ENCODE peak calls at places on chromosomes 4 and X, in seven cellular contexts. M, A, Q, N, F, Y and D are unnamed samples.

GRCh38 chr4:150547154-150547838 is 34.7 kb upstream of the MAB21L2 start:
- DNase-seq in N (no peak), M (no peak), Y (no peak), F (no peak), Q (no peak), A (no peak), D (no peak)

GRCh38 chrX:10414872-10415703 is 205.3 kb downstream of the MID1 start:
- DNase-seq in A (no peak), Y (no peak), N (no peak), M (no peak), F (no peak), Q (no peak), D (no peak)

GRCh38 chr4:151227731-151228130 is 49.2 kb upstream of the PRSS48 start:
- DNase-seq in Y (no peak), M (no peak), F (peak), A (no peak), N (peak), Q (peak), D (no peak)

GRCh38 chr4:93748380-93748779 is 80.2 kb upstream of the ATOH1 start:
- DNase-seq in N (no peak), Q (no peak), M (no peak), Y (no peak), A (no peak), F (no peak), D (no peak)

GRCh38 chr4:568351-568652 is 7.8 kb downstream of the TMEM271 start:
- DNase-seq in Q (no peak), Y (no peak), A (no peak), N (no peak), F (no peak), M (no peak), D (no peak)

GRCh38 chr4:168408620-168409019 is 71.7 kb downstream of the DDX60L start:
- DNase-seq in N (peak), A (no peak), Q (no peak), M (no peak), F (no peak), Y (no peak), D (no peak)

GRCh38 chrX:33434256-33435092 is 223.1 kb upstream of the DMD start:
- DNase-seq in F (no peak), Y (peak), Q (peak), M (peak), N (no peak), A (peak), D (no peak)

GRCh38 chrX:11629593-11630211 is 36.0 kb downstream of the ARHGAP6 start:
- DNase-seq in Y (no peak), A (no peak), Q (no peak), N (no peak), F (no peak), M (no peak), D (no peak)

GRCh38 chr4:91267543-91267942 is 1036.2 kb upstream of the GRID2 start:
- DNase-seq in M (no peak), Y (no peak), A (no peak), N (no peak), Q (no peak), F (no peak), D (no peak)

GRCh38 chrX:112477653-112478052 is 202.1 kb downstream of the LHFPL1 start:
- DNase-seq in Y (no peak), Q (no peak), F (no peak), A (no peak), N (no peak), M (no peak), D (no peak)

GRCh38 chrX:130055103-130055502 is 55.2 kb downstream of the ELF4 start:
- DNase-seq in Y (no peak), N (no peak), F (no peak), M (no peak), A (no peak), Q (no peak), D (no peak)

GRCh38 chr4:104941661-104942062 is 205.0 kb upstream of the TET2 start:
- DNase-seq in A (no peak), F (no peak), Q (no peak), Y (no peak), N (no peak), M (no peak), D (no peak)

GRCh38 chr4:120232050-120232449 is 165.4 kb upstream of the MAD2L1 start:
- DNase-seq in M (no peak), N (no peak), Y (no peak), Q (no peak), F (no peak), A (no peak), D (no peak)

GRCh38 chr4:181213562-181213961 is 1029.6 kb upstream of the TENM3 start:
- DNase-seq in N (no peak), Q (no peak), A (no peak), M (no peak), Y (no peak), F (no peak), D (no peak)

GRCh38 chr4:84691170-84691691 is 108.3 kb downstream of the CDS1 start:
- DNase-seq in Y (no peak), Q (peak), A (no peak), M (no peak), F (no peak), N (no peak), D (no peak)

GRCh38 chr4:146437778-146438177 is 84.0 kb downstream of the SLC10A7 start:
- DNase-seq in N (no peak), Q (no peak), Y (no peak), M (no peak), F (no peak), A (no peak), D (no peak)

GRCh38 chrX:19750028-19750786 is 137.2 kb downstream of the SH3KBP1 start:
- DNase-seq in A (no peak), N (no peak), Y (no peak), Q (no peak), M (no peak), F (no peak), D (no peak)

GRCh38 chrX:112662559-112663427 is 16.9 kb downstream of the LHFPL1 start:
- DNase-seq in N (no peak), Y (no peak), Q (no peak), M (no peak), F (no peak), A (no peak), D (no peak)

GRCh38 chrX:140206657-140207056 is 241.3 kb upstream of the CXorf66 start:
- DNase-seq in Q (no peak), F (no peak), N (no peak), Y (no peak), A (no peak), M (no peak), D (no peak)

GRCh38 chr4:162461952-162462351 is 298.2 kb upstream of the FSTL5 start:
- DNase-seq in F (no peak), M (no peak), Q (no peak), N (no peak), Y (no peak), A (no peak), D (no peak)

GRCh38 chr4:8250637-8251036 is 18.9 kb upstream of the HTRA3 start:
- DNase-seq in Y (no peak), N (no peak), F (no peak), A (no peak), Q (no peak), M (no peak), D (no peak)

GRCh38 chrX:74492720-74493201 is 71.5 kb downstream of the SLC16A2 start:
- DNase-seq in Y (no peak), A (no peak), M (no peak), F (no peak), Q (no peak), N (no peak), D (no peak)

GRCh38 chrX:129403974-129404669 is 119.2 kb downstream of the SMARCA1 start:
- DNase-seq in M (no peak), Y (no peak), Q (no peak), F (no peak), N (no peak), A (no peak), D (no peak)

GRCh38 chr4:138959421-138959820 is 56.2 kb upstream of the NOCT start:
- DNase-seq in M (no peak), A (no peak), Q (no peak), N (no peak), F (no peak), Y (no peak), D (no peak)

GRCh38 chr4:10083861-10084641 is 32.5 kb downstream of the WDR1 start:
- DNase-seq in F (no peak), M (peak), Q (no peak), Y (no peak), N (peak), A (peak), D (peak)

GRCh38 chr4:177283167-177283566 is 26.5 kb upstream of the NEIL3 start:
- DNase-seq in N (no peak), F (no peak), A (no peak), Y (no peak), Q (no peak), M (no peak), D (no peak)

GRCh38 chrX:45046417-45046816 is 154.3 kb downstream of the DIPK2B start:
- DNase-seq in Q (no peak), N (no peak), M (no peak), A (no peak), Y (no peak), F (no peak), D (no peak)

GRCh38 chrX:69948398-69948797 is 101.3 kb downstream of the AWAT2 start:
- DNase-seq in Q (no peak), M (no peak), Y (no peak), A (no peak), F (no peak), N (no peak), D (no peak)

GRCh38 chrX:108198420-108198819 is 106.8 kb downstream of the ATG4A start:
- DNase-seq in N (no peak), M (no peak), Y (no peak), F (no peak), Q (no peak), A (no peak), D (no peak)
- TF ChIP-seq CTCF in N (no peak), M (no peak), Y (no peak), F (no peak), Q (no peak), A (no peak), D (no peak)

DNA sequence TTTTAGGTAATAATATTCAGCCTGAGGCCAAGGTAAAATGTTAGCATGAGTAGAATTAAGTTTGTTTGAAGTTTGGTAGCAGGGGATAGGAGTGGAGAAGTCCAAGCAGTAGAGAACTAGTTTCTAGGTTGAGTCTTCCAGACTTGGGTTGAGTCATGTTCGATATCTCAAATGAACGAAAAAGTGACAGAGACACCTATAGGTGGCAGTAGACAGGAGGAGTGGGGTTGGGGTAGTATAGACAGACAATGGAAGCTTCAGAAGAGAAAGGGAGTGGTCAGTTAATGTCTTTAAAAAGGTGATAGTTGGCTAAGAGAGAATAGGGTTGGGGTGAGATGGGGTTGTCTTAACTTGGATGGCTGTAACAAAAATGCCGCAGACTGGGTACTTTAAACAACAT is 58.7 kb upstream of the EMCN start:
- DNase-seq in Q (no peak), M (no peak), N (no peak), Y (peak), A (no peak), F (no peak), D (no peak)
- TF ChIP-seq CTCF in Q (no peak), M (no peak), N (no peak), Y (peak), A (no peak), F (no peak), D (no peak)

GRCh38 chr4:184282251-184282713 is 64.6 kb upstream of the ENPP6 start:
- DNase-seq in Q (peak), N (no peak), F (peak), Y (peak), A (no peak), M (no peak), D (no peak)
- TF ChIP-seq CTCF in Q (no peak), N (no peak), F (peak), Y (peak), A (no peak), M (no peak), D (no peak)

DNA sequence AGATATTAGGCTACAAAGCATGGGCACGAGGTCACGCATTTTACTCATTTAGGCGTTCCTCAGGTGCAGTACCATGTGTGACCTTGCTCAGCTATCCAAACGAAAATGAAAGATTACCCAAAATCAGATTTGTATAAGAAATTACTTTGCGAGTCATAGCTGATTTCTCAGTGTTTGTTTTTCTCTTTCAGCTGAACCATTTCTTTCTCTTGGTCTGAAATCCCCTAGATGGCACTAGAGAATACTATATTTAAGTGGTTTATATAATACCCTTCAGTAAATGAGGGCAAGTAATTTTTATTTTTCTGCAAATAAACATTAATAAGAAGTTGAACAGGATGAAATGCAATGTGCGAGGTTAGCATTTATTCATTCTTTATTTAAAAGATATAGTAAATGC is 496.6 kb downstream of the STIM2 start:
- DNase-seq in F (no peak), Q (no peak), M (no peak), Y (no peak), A (no peak), N (no peak), D (no peak)
- TF ChIP-seq CTCF in F (peak), Q (no peak), M (no peak), Y (no peak), A (no peak), N (no peak), D (no peak)

GRCh38 chr4:152258391-152258790 is 277.5 kb downstream of the FBXW7 start:
- DNase-seq in N (no peak), F (no peak), M (no peak), A (no peak), Y (no peak), Q (no peak), D (no peak)

GRCh38 chr4:152256996-152257395 is 278.9 kb downstream of the FBXW7 start:
- DNase-seq in Q (no peak), N (no peak), M (no peak), Y (no peak), A (no peak), F (no peak), D (no peak)

GRCh38 chr4:152258804-152259708 is 276.8 kb downstream of the FBXW7 start:
- DNase-seq in Q (no peak), A (no peak), N (no peak), F (peak), Y (peak), M (no peak), D (no peak)

GRCh38 chr4:152257601-152258066 is 278.3 kb downstream of the FBXW7 start:
- DNase-seq in Y (peak), F (peak), M (no peak), Q (no peak), N (no peak), A (no peak), D (no peak)

DNA sequence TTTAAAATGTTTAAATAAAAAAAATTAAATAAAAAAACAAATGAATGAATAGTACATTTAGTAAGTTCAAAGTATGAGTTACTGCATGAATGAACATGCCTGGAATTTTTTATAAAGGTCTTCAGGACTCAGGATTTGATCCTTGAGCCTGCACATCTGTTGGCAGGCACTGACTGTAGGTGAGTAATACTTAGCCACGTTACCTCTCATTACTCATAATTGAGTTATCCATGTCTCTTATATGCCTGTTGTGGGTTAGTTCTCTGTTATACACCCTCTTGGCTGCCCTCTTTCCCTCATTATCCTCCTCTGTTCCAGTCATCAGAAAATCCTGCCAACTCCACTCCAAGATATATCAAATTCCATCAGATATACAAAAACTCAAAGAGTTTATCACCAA is 276.0 kb downstream of the FBXW7 start:
- DNase-seq in F (no peak), M (no peak), Q (no peak), N (no peak), Y (no peak), A (no peak), D (no peak)
- TF ChIP-seq CTCF in F (no peak), M (no peak), Q (no peak), N (no peak), Y (no peak), A (no peak), D (no peak)